ENCODE peak calls at places on chromosomes 7 and 10, in seven cellular contexts. T is RWPE1, S is spleen, G is left ventricle myocardium inferior, M is kidney, N is cardiac muscle cell, R is breast epithelium. B is an unnamed sample.

GRCh38 chr10:128546651-128547165 is 420.5 kb upstream of the MKI67 start:
- DNase-seq in T (no peak), S (no peak), G (no peak), M (no peak), N (no peak), R (no peak), B (no peak)

GRCh38 chr7:134988161-134988560 is 1.9 kb downstream of the AGBL3 start:
- DNase-seq in T (no peak), S (no peak), G (no peak), M (no peak), N (no peak), R (no peak), B (no peak)

GRCh38 chr7:96253441-96253840 is 68.5 kb downstream of the SLC25A13 start:
- DNase-seq in T (no peak), S (no peak), G (no peak), M (no peak), N (no peak), R (no peak), B (no peak)

GRCh38 chr7:67758551-67758950 is 761.9 kb downstream of the TYW1 start:
- DNase-seq in T (no peak), S (no peak), G (no peak), M (no peak), N (no peak), R (no peak), B (no peak)

GRCh38 chr10:21020545-21020944 is 123.4 kb upstream of the NEBL start:
- DNase-seq in T (peak), S (no peak), G (no peak), M (no peak), N (peak), R (no peak), B (no peak)

GRCh38 chr7:155643804-155644177 is 670 bp upstream of the RBM33 start:
- DNase-seq in T (peak), S (peak), G (no peak), M (no peak), N (peak), R (no peak), B (no peak)

GRCh38 chr10:90930971-90931841 is 10.3 kb upstream of the ANKRD1 start:
- DNase-seq in T (no peak), S (no peak), G (peak), M (peak), N (peak), R (peak), B (no peak)

GRCh38 chr7:139960158-139960557 is 102.6 kb downstream of the PARP12 start:
- DNase-seq in T (no peak), S (no peak), G (no peak), M (no peak), N (no peak), R (no peak), B (no peak)

GRCh38 chr7:47371317-47371716 is 210.6 kb downstream of the TNS3 start:
- DNase-seq in T (no peak), S (peak), G (no peak), M (no peak), N (no peak), R (no peak), B (no peak)

GRCh38 chr7:112487457-112487856 is 6.7 kb downstream of the LSMEM1 start:
- DNase-seq in T (no peak), S (no peak), G (no peak), M (no peak), N (no peak), R (no peak), B (no peak)

GRCh38 chr10:35379226-35380137 is 43.2 kb downstream of the CCNY start:
- DNase-seq in T (no peak), S (peak), G (peak), M (no peak), N (no peak), R (no peak), B (no peak)

GRCh38 chr10:96130326-96130758 is 245 bp downstream of the ZNF518A start:
- DNase-seq in T (peak), S (peak), G (peak), M (peak), N (peak), R (no peak), B (peak)

GRCh38 chr7:99095698-99096097 is 48.2 kb downstream of the SMURF1 start:
- DNase-seq in T (no peak), S (no peak), G (peak), M (no peak), N (no peak), R (no peak), B (no peak)

GRCh38 chr7:98075801-98076200 is 30.9 kb upstream of the LMTK2 start:
- DNase-seq in T (no peak), S (no peak), G (no peak), M (no peak), N (no peak), R (no peak), B (no peak)

GRCh38 chr10:102268333-102268999 is 23.1 kb downstream of the GBF1 start:
- DNase-seq in T (no peak), S (no peak), G (no peak), M (no peak), N (no peak), R (no peak), B (no peak)

GRCh38 chr7:143361552-143362125 is 874 bp downstream of the FAM131B start:
- DNase-seq in T (no peak), S (no peak), G (no peak), M (no peak), N (no peak), R (no peak), B (no peak)

GRCh38 chr10:24457661-24458318 is 248.9 kb downstream of the KIAA1217 start:
- DNase-seq in T (peak), S (no peak), G (no peak), M (no peak), N (no peak), R (peak), B (no peak)

GRCh38 chr7:85074-85945 is 107.1 kb upstream of the FAM20C start:
- DNase-seq in T (no peak), S (no peak), G (peak), M (no peak), N (peak), R (peak), B (no peak)

GRCh38 chr10:97399843-97400545 is 1.1 kb downstream of the RRP12 start:
- DNase-seq in T (peak), S (peak), G (no peak), M (no peak), N (peak), R (no peak), B (peak)

GRCh38 chr7:29202651-29203069 is 8.1 kb downstream of the CHN2 start:
- DNase-seq in T (no peak), S (no peak), G (no peak), M (no peak), N (no peak), R (no peak), B (no peak)

GRCh38 chr10:35607475-35608316 is 2.6 kb downstream of the GJD4 start:
- DNase-seq in T (no peak), S (no peak), G (no peak), M (peak), N (no peak), R (no peak), B (no peak)

GRCh38 chr10:99370993-99371392 is 41.8 kb downstream of the CNNM1 start:
- DNase-seq in T (peak), S (no peak), G (no peak), M (no peak), N (peak), R (no peak), B (no peak)

GRCh38 chr10:111267673-111268072 is 190.8 kb downstream of the ADRA2A start:
- DNase-seq in T (no peak), S (no peak), G (no peak), M (no peak), N (no peak), R (no peak), B (no peak)

GRCh38 chr7:150368884-150369739 is 490 bp downstream of the REPIN1 start:
- DNase-seq in T (peak), S (peak), G (peak), M (peak), N (peak), R (peak), B (peak)

GRCh38 chr7:117857718-117858117 is 15.5 kb downstream of the CTTNBP2 start:
- DNase-seq in T (no peak), S (no peak), G (no peak), M (no peak), N (no peak), R (no peak), B (no peak)

GRCh38 chr10:73907841-73908517 is 3.0 kb upstream of the PLAU start:
- DNase-seq in T (no peak), S (no peak), G (peak), M (peak), N (no peak), R (no peak), B (no peak)

GRCh38 chr10:5890519-5890878 is 456 bp downstream of the FBH1 start:
- DNase-seq in T (peak), S (no peak), G (no peak), M (no peak), N (peak), R (no peak), B (no peak)

GRCh38 chr7:41224063-41224763 is 478.7 kb downstream of the INHBA start:
- DNase-seq in T (peak), S (no peak), G (no peak), M (no peak), N (no peak), R (no peak), B (no peak)
- H3K27ac ChIP-seq in T (no peak), S (no peak), G (no peak), M (no peak), N (no peak), R (no peak), B (no peak)

GRCh38 chr10:121736315-121737002 is 138.2 kb upstream of the FGFR2 start:
- DNase-seq in T (no peak), S (no peak), G (no peak), M (no peak), N (peak), R (no peak), B (no peak)

GRCh38 chr10:121739114-121739513 is 140.9 kb upstream of the FGFR2 start:
- DNase-seq in T (no peak), S (no peak), G (no peak), M (no peak), N (no peak), R (no peak), B (no peak)

GRCh38 chr10:121735248-121735647 is 137.0 kb upstream of the FGFR2 start:
- DNase-seq in T (no peak), S (no peak), G (no peak), M (no peak), N (no peak), R (no peak), B (no peak)

GRCh38 chr10:121732676-121733445 is 134.6 kb upstream of the FGFR2 start:
- DNase-seq in T (no peak), S (no peak), G (no peak), M (no peak), N (no peak), R (no peak), B (no peak)

DNA sequence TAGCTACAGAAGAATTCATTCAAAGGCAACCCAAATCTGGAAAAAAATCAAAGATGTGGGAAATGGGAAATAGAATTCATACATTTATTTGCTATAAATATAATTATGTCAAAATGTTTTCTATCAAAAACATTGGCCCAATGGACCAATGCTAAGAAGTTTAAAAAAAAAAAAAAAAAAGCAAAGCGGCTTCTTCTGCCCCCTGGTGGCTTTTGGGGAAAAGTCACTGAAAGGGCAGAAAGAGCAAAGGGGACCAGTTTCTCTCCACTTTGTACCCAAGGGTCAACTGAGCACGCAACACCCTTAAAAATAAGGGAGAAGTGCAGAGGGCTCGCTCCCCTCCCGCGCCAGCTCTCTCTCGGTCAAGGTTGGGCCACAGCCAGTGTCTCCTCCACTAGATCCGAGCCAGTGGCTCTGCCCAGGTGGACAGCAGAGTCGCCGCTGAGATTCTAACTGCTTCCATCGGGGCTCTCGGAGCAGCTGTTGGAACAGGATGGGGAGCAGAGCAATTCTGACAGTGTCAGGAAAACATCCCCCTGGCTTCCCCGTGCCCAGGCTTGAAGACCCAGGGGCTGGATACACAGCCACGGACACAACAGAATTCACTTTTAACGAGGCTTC is 136.4 kb upstream of the FGFR2 start:
- DNase-seq in T (peak), S (no peak), G (no peak), M (no peak), N (peak), R (no peak), B (no peak)
- TF ChIP-seq CTCF in T (peak), S (peak), G (peak), M (peak), N (peak), R (peak), B (peak)

DNA sequence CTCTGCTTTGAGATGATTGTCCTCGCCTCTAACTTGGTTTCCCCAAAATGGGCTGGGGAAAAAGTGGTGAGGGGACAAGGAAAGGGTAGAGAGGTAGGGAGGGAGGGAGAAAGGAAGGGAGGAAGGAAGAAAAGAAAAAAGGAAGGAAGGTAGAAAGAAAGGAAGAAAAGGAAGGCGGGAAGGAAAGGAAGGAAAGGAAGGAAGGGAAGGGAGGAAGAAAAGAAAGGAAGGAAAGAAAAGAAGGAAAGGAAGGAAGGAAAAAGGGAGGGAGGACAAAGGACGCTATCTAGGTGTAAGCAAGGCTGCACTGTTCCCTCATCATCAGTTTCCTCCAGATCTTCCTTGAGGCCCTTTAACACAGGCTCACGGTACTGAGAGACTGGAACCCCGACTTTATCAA is 2.2 kb downstream of the GNA12 start:
- DNase-seq in T (no peak), S (no peak), G (no peak), M (no peak), N (no peak), R (no peak), B (no peak)
- H3K27ac ChIP-seq in T (peak), S (no peak), G (peak), M (no peak), N (peak), R (no peak), B (no peak)

GRCh38 chr10:28783089-28783488 is 105.8 kb downstream of the BAMBI start:
- DNase-seq in T (no peak), S (no peak), G (no peak), M (no peak), N (peak), R (no peak), B (no peak)

GRCh38 chr10:28788767-28789166 is 111.4 kb downstream of the BAMBI start:
- DNase-seq in T (no peak), S (no peak), G (no peak), M (no peak), N (no peak), R (no peak), B (no peak)

GRCh38 chr10:28785018-28785417 is 107.7 kb downstream of the BAMBI start:
- DNase-seq in T (no peak), S (no peak), G (no peak), M (no peak), N (no peak), R (no peak), B (no peak)

GRCh38 chr10:28790146-28790545 is 112.8 kb downstream of the BAMBI start:
- DNase-seq in T (no peak), S (no peak), G (no peak), M (no peak), N (no peak), R (no peak), B (no peak)

GRCh38 chr10:28788252-28788651 is 110.9 kb downstream of the BAMBI start:
- DNase-seq in T (no peak), S (no peak), G (no peak), M (no peak), N (peak), R (no peak), B (no peak)
- TF ChIP-seq CTCF in T (no peak), S (no peak), G (no peak), M (no peak), N (no peak), R (no peak), B (no peak)

DNA sequence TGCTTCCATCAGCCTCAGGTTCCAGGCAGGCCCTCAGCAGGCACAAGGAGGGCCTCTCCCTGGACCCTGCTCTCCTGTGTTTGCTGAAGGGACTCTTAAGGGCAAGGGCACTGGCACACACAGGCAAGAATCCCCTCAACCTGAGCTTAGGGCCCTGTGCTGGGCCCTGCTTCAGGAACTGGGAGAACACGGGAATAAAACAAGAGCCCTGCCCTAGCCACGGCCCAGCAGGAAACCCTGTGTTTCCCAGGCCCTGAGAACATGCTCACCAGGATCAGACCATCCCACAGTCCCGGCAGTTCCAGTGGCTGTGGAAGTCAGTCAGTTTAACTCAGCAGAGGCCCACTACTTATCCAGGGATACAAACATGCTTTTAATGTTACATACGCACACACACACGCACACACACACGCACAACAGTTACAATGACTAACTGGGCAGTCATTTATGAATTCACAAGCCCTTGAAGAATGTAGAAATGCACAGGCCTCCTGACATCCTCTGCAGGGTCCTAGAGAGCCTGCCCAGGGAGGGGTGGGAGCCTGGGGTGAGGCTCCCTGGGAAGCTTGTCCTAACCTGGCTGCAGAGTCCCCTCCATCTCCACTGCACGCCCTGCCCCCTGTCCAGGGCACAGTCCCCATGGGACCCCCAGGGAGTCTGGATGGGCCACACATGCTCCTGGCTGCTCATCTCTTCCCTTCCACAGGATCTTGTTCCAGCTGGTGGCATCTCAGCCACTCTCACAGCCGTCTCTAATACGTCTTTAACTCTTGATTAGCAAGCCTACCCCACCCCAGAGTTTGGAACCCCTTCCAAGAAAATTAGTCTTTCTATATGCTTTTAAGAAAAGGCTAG is 97.6 kb downstream of the TCERG1L start:
- DNase-seq in T (no peak), S (no peak), G (no peak), M (peak), N (no peak), R (no peak), B (no peak)
- H3K27ac ChIP-seq in T (no peak), S (no peak), G (no peak), M (no peak), N (no peak), R (no peak), B (no peak)

GRCh38 chr10:57579926-57580325 is 687.8 kb downstream of the IPMK start:
- DNase-seq in T (peak), S (no peak), G (no peak), M (no peak), N (peak), R (no peak), B (no peak)
- TF ChIP-seq CTCF in T (no peak), S (no peak), G (peak), M (peak), N (peak), R (no peak), B (no peak)

DNA sequence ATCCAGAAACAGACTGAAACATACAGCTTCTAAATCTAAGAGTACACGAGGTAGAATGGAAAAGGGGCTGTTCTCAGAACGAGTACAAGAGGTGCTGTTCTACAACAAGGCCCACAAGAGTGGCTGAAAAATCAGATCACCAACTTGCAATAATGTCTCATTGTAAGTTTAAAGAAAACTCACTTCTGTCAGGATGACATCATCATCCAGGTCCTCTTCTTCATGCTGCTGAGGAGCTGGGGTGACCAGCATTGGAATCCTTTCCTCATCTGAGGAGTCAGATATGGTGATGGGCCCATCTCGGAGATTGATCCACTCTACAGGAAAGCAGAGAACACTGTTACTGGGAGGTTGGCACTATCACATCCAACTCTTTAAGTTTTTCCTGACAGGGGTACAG is 28.8 kb downstream of the RNF216 start:
- DNase-seq in T (no peak), S (no peak), G (no peak), M (no peak), N (no peak), R (no peak), B (no peak)
- H3K27ac ChIP-seq in T (no peak), S (no peak), G (no peak), M (no peak), N (no peak), R (no peak), B (no peak)

GRCh38 chr7:101803203-101804086 is 14.0 kb upstream of the CUX1 start:
- DNase-seq in T (no peak), S (no peak), G (no peak), M (no peak), N (no peak), R (no peak), B (no peak)

GRCh38 chr7:101804087-101804631 is 13.3 kb upstream of the CUX1 start:
- DNase-seq in T (no peak), S (peak), G (no peak), M (no peak), N (peak), R (no peak), B (no peak)

DNA sequence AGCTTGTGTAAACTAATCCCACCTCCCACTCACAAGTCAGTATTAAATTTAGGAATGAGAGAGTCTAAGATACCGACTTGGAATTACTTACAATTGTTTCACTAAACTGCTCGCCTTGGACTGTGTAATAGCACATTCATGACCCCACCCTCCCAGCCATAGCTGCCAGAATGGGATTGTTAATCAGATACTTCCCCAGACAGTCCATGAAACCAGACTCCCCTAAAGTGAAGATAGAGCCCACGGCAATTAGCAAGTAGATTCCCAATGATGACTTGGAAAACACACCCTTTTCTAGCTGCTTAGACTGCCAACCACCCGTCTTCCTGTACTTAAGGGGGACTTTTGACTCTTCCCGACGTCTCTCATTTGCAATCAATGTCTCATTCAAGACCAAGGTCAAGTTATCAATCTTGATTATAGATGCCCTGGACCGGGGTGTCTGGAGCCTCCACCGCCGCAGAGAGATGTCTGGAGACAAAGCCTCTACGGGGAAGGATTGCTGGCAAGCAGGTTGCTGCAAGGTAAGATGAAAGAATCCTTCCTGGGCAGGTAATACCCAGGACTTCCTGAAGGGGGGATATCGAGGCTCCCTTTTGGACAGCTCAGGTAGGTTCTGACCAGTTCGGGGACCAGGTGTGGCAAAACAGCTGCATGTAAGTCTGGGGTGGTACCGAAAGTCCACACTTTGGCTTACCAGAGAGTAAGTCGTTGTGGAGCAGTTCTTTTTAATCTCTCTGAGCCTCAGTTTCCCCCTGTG is 12.6 kb upstream of the CUX1 start:
- DNase-seq in T (no peak), S (peak), G (no peak), M (no peak), N (no peak), R (no peak), B (no peak)
- TF ChIP-seq CTCF in T (no peak), S (no peak), G (no peak), M (no peak), N (peak), R (peak), B (peak)